ENCODE peak calls at places on chromosomes 12 and 14, in four cellular contexts. One of them, this sample, is unnamed.

GRCh38 chr14:23376477-23377200 is at the start of gene CMTM5:
- DNase-seq in Panc1: no peak
- DNase-seq in uterus: no peak
- DNase-seq in astrocyte: no peak
- DNase-seq in this sample: no peak

GRCh38 chr12:118534003-118534402 is 157.6 kb downstream of the SUDS3 start:
- DNase-seq in uterus: no peak
- DNase-seq in Panc1: no peak
- DNase-seq in astrocyte: no peak
- DNase-seq in this sample: no peak

GRCh38 chr12:1326258-1326657 is 268.1 kb downstream of the FBXL14 start:
- DNase-seq in uterus: no peak
- DNase-seq in astrocyte: no peak
- DNase-seq in Panc1: no peak
- DNase-seq in this sample: no peak

GRCh38 chr12:13539051-13539450 is 342.5 kb downstream of the EMP1 start:
- DNase-seq in astrocyte: no peak
- DNase-seq in Panc1: no peak
- DNase-seq in uterus: no peak
- DNase-seq in this sample: no peak

GRCh38 chr12:89707992-89708792 is 446 bp downstream of the ATP2B1 start:
- DNase-seq in Panc1: no peak
- DNase-seq in uterus: peak
- DNase-seq in astrocyte: no peak
- DNase-seq in this sample: no peak

GRCh38 chr12:131348226-131349010 is 362.5 kb upstream of the SFSWAP start:
- DNase-seq in uterus: no peak
- DNase-seq in Panc1: no peak
- DNase-seq in astrocyte: no peak
- DNase-seq in this sample: no peak

GRCh38 chr12:67630373-67631088 is 18.0 kb upstream of the DYRK2 start:
- DNase-seq in astrocyte: no peak
- DNase-seq in uterus: peak
- DNase-seq in Panc1: no peak
- DNase-seq in this sample: no peak

GRCh38 chr12:30622509-30622908 is 73.2 kb downstream of the IPO8 start:
- DNase-seq in Panc1: no peak
- DNase-seq in astrocyte: peak
- DNase-seq in uterus: no peak
- DNase-seq in this sample: peak

GRCh38 chr12:47750229-47750798 is 8.4 kb downstream of the RAPGEF3 start:
- DNase-seq in Panc1: no peak
- DNase-seq in uterus: no peak
- DNase-seq in astrocyte: no peak
- DNase-seq in this sample: no peak

GRCh38 chr12:45991289-45992249 is 1.2 kb upstream of the SCAF11 start:
- DNase-seq in astrocyte: peak
- DNase-seq in uterus: peak
- DNase-seq in Panc1: peak
- DNase-seq in this sample: peak

GRCh38 chr12:45989857-45990467 is 412 bp downstream of the SCAF11 start:
- DNase-seq in Panc1: no peak
- DNase-seq in uterus: peak
- DNase-seq in astrocyte: peak
- DNase-seq in this sample: no peak

GRCh38 chr12:45988259-45988658 is 2.1 kb downstream of the SCAF11 start:
- DNase-seq in Panc1: no peak
- DNase-seq in uterus: no peak
- DNase-seq in astrocyte: peak
- DNase-seq in this sample: no peak

GRCh38 chr12:45989277-45989856 is 1.0 kb downstream of the SCAF11 start:
- DNase-seq in uterus: no peak
- DNase-seq in Panc1: no peak
- DNase-seq in astrocyte: peak
- DNase-seq in this sample: peak

GRCh38 chr12:45990468-45991288 is at the start of gene SCAF11:
- DNase-seq in uterus: peak
- DNase-seq in Panc1: peak
- DNase-seq in astrocyte: peak
- DNase-seq in this sample: peak
- TF ChIP-seq CTCF in uterus: peak
- TF ChIP-seq CTCF in Panc1: peak
- TF ChIP-seq CTCF in astrocyte: peak
- TF ChIP-seq CTCF in this sample: peak

GRCh38 chr12:127881371-127882140 is 385.4 kb upstream of the TMEM132C start:
- DNase-seq in astrocyte: no peak
- DNase-seq in uterus: no peak
- DNase-seq in Panc1: no peak
- DNase-seq in this sample: peak
- H3K4me3 ChIP-seq in astrocyte: no peak
- H3K4me3 ChIP-seq in uterus: no peak
- H3K4me3 ChIP-seq in Panc1: no peak
- H3K4me3 ChIP-seq in this sample: no peak

DNA sequence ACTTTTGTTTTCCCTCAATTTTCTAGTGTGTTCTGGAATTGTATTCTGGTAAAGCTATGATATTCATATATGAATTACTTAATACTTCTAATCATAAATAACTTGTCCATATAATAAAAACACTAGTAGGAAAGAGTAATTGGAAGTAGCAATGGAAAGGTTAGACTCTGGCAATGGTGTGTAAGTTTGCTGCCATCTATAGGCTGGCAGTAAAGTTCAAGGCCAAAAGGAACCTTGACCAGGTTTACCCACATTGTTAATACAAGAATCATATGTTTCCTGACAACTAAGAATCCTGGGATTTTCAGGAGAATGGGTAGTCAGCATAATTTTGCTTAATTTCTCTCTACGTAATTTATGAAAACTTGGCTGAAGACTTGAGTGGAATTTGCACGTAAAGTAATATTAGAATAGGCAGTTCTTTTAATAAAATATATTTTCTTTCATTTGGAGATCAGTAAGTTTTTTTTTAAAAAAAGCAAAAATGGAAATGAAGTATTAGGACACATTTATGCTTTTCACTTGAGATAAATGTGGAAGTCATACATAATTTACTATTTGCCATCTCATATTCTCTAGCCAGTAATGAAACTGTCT is 926.7 kb downstream of the GALC start:
- DNase-seq in astrocyte: no peak
- DNase-seq in Panc1: no peak
- DNase-seq in uterus: no peak
- DNase-seq in this sample: no peak
- TF ChIP-seq CTCF in astrocyte: no peak
- TF ChIP-seq CTCF in Panc1: peak
- TF ChIP-seq CTCF in uterus: no peak
- TF ChIP-seq CTCF in this sample: peak

GRCh38 chr12:52020539-52021336 is 14.0 kb downstream of the TAMALIN start:
- DNase-seq in uterus: peak
- DNase-seq in astrocyte: no peak
- DNase-seq in Panc1: no peak
- DNase-seq in this sample: peak
- H3K4me3 ChIP-seq in uterus: no peak
- H3K4me3 ChIP-seq in astrocyte: no peak
- H3K4me3 ChIP-seq in Panc1: no peak
- H3K4me3 ChIP-seq in this sample: no peak

GRCh38 chr14:100645986-100646314 is 58.7 kb upstream of the BEGAIN start:
- DNase-seq in astrocyte: no peak
- DNase-seq in Panc1: no peak
- DNase-seq in uterus: no peak
- DNase-seq in this sample: no peak
- TF ChIP-seq CTCF in astrocyte: no peak
- TF ChIP-seq CTCF in Panc1: peak
- TF ChIP-seq CTCF in uterus: no peak
- TF ChIP-seq CTCF in this sample: no peak

GRCh38 chr14:54211562-54212308 is 185.1 kb upstream of the CDKN3 start:
- DNase-seq in Panc1: no peak
- DNase-seq in uterus: no peak
- DNase-seq in astrocyte: peak
- DNase-seq in this sample: peak
- H3K4me3 ChIP-seq in Panc1: no peak
- H3K4me3 ChIP-seq in uterus: no peak
- H3K4me3 ChIP-seq in astrocyte: peak
- H3K4me3 ChIP-seq in this sample: no peak

GRCh38 chr12:133124674-133125073 is 5.4 kb downstream of the ZNF891 start:
- DNase-seq in astrocyte: no peak
- DNase-seq in Panc1: no peak
- DNase-seq in uterus: no peak
- DNase-seq in this sample: no peak

GRCh38 chr12:133135747-133136146 is 5.3 kb downstream of the ZNF10 start:
- DNase-seq in astrocyte: no peak
- DNase-seq in uterus: no peak
- DNase-seq in Panc1: no peak
- DNase-seq in this sample: no peak

GRCh38 chr12:133130808-133131128 is 341 bp downstream of the ZNF10 start:
- DNase-seq in uterus: no peak
- DNase-seq in astrocyte: no peak
- DNase-seq in Panc1: no peak
- DNase-seq in this sample: no peak

GRCh38 chr12:133129368-133130037 is 571 bp downstream of the ZNF891 start:
- DNase-seq in uterus: no peak
- DNase-seq in astrocyte: peak
- DNase-seq in Panc1: no peak
- DNase-seq in this sample: peak

GRCh38 chr12:133130038-133130807 is at the start of the genes ZNF10 and ZNF891:
- DNase-seq in astrocyte: peak
- DNase-seq in Panc1: peak
- DNase-seq in uterus: peak
- DNase-seq in this sample: peak
- TF ChIP-seq CTCF in astrocyte: no peak
- TF ChIP-seq CTCF in Panc1: no peak
- TF ChIP-seq CTCF in uterus: no peak
- TF ChIP-seq CTCF in this sample: no peak

GRCh38 chr12:129079719-129080118 is 226.4 kb downstream of the GLT1D1 start:
- DNase-seq in uterus: no peak
- DNase-seq in astrocyte: no peak
- DNase-seq in Panc1: no peak
- DNase-seq in this sample: no peak

GRCh38 chr12:129074379-129074778 is 221.1 kb downstream of the GLT1D1 start:
- DNase-seq in astrocyte: no peak
- DNase-seq in uterus: no peak
- DNase-seq in Panc1: no peak
- DNase-seq in this sample: no peak

GRCh38 chr12:129073157-129073915 is 220.1 kb downstream of the GLT1D1 start:
- DNase-seq in astrocyte: no peak
- DNase-seq in Panc1: no peak
- DNase-seq in uterus: no peak
- DNase-seq in this sample: no peak

GRCh38 chr12:129076466-129077325 is 223.4 kb downstream of the GLT1D1 start:
- DNase-seq in astrocyte: no peak
- DNase-seq in uterus: no peak
- DNase-seq in Panc1: no peak
- DNase-seq in this sample: no peak

DNA sequence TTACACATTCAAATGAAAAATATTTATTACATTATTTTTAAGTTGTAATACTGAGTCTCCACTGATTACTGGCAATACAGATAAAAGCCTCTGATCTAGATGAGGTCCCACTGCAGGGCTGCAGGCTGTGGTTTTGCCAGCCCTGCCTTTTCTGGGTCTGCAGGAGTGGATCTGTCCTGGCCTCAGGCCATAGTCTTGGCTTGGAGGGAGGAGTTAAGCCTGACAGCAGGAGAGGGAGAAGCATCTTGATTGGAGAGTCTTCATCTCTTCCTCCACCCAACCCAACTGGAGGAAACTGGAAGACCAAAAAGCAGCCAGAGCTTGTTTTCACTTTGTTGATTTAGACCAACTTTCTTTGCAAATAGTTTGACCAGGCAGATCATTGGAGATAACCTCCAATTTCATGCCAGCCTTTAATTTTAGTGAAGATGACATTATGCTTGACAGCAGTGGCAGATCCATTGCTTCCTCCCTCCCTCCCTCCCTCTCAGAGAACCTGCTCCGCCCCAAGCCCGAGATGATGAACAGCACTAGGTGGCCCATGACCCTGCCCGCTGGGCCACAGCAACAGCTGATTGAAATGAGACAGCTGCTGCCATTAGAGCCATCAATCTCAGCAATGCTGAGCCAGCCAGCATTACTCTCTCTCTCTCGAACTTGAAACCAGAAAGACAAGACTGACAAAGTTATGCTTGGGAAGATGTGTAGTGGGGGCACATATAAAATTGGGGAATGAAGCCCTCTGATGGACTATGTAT is 222.4 kb downstream of the GLT1D1 start:
- DNase-seq in astrocyte: no peak
- DNase-seq in uterus: no peak
- DNase-seq in Panc1: no peak
- DNase-seq in this sample: no peak
- H3K4me3 ChIP-seq in astrocyte: no peak
- H3K4me3 ChIP-seq in uterus: no peak
- H3K4me3 ChIP-seq in Panc1: no peak
- H3K4me3 ChIP-seq in this sample: no peak

This sample was measured in fibroblast of villous mesenchyme.